ENCODE peak calls at places on chromosomes 16 and 17, in five cellular contexts. Y is heart left ventricle, V is lower leg skin, L is suprapubic skin, W is prostate gland. X is an unnamed sample.

GRCh38 chr17:40536731-40537171 is 28.5 kb downstream of the CCR7 start:
- DNase-seq in Y (no peak), V (peak), L (no peak), W (peak), X (no peak)

GRCh38 chr16:2210009-2210332 is 692 bp downstream of the BRICD5 start:
- DNase-seq in Y (no peak), V (no peak), L (no peak), W (no peak), X (no peak)

GRCh38 chr16:75074920-75075687 is 41.5 kb downstream of the LDHD start:
- DNase-seq in Y (peak), V (no peak), L (no peak), W (no peak), X (no peak)

GRCh38 chr17:70808596-70808995 is 639.3 kb downstream of the KCNJ2 start:
- DNase-seq in Y (no peak), V (no peak), L (no peak), W (no peak), X (no peak)

GRCh38 chr16:57530531-57531252 is 5.7 kb downstream of the CCDC102A start:
- DNase-seq in Y (peak), V (peak), L (peak), W (no peak), X (no peak)

GRCh38 chr17:65984299-65984698 is 207.6 kb downstream of the CEP112 start:
- DNase-seq in Y (no peak), V (no peak), L (no peak), W (no peak), X (no peak)

GRCh38 chr16:3431779-3432219 is 11.5 kb downstream of the ZNF597 start:
- DNase-seq in Y (peak), V (peak), L (no peak), W (no peak), X (no peak)

GRCh38 chr17:78435330-78436005 is 57.0 kb downstream of the PGS1 start:
- DNase-seq in Y (no peak), V (no peak), L (no peak), W (no peak), X (no peak)

GRCh38 chr16:4911831-4912422 is 25.0 kb downstream of the PPL start:
- DNase-seq in Y (no peak), V (no peak), L (no peak), W (no peak), X (no peak)

GRCh38 chr17:8155341-8156173 is 3.4 kb upstream of the PER1 start:
- DNase-seq in Y (peak), V (peak), L (no peak), W (peak), X (no peak)

GRCh38 chr17:142102-142661 is 4.8 kb downstream of the SCGB1C2 start:
- DNase-seq in Y (peak), V (peak), L (peak), W (peak), X (no peak)

GRCh38 chr17:15185625-15185991 is 79.5 kb downstream of the PMP22 start:
- DNase-seq in Y (no peak), V (no peak), L (no peak), W (no peak), X (no peak)

GRCh38 chr16:48321307-48322036 is 63.7 kb downstream of the SIAH1 start:
- DNase-seq in Y (no peak), V (no peak), L (no peak), W (no peak), X (no peak)

GRCh38 chr17:38912221-38912813 is 13.1 kb upstream of the LASP1NB start:
- DNase-seq in Y (no peak), V (peak), L (peak), W (no peak), X (peak)

GRCh38 chr16:87791295-87792204 is 25.8 kb upstream of the KLHDC4 start:
- DNase-seq in Y (no peak), V (no peak), L (no peak), W (no peak), X (no peak)

GRCh38 chr17:73308017-73308823 is 3.6 kb downstream of the CDC42EP4 start:
- DNase-seq in Y (peak), V (peak), L (no peak), W (peak), X (no peak)

GRCh38 chr17:29138184-29138955 is 41.8 kb downstream of the MYO18A start:
- DNase-seq in Y (peak), V (no peak), L (no peak), W (no peak), X (no peak)

GRCh38 chr17:49582789-49583188 is 7.1 kb downstream of the NXPH3 start:
- DNase-seq in Y (no peak), V (no peak), L (peak), W (no peak), X (no peak)

GRCh38 chr17:48385303-48385702 is 44.7 kb downstream of the SKAP1 start:
- DNase-seq in Y (no peak), V (no peak), L (no peak), W (no peak), X (no peak)

GRCh38 chr17:36877001-36877400 is 60.3 kb upstream of the LHX1 start:
- DNase-seq in Y (no peak), V (no peak), L (no peak), W (no peak), X (no peak)
- TF ChIP-seq CTCF in Y (no peak), V (no peak), L (no peak), W (no peak), X (no peak)

DNA sequence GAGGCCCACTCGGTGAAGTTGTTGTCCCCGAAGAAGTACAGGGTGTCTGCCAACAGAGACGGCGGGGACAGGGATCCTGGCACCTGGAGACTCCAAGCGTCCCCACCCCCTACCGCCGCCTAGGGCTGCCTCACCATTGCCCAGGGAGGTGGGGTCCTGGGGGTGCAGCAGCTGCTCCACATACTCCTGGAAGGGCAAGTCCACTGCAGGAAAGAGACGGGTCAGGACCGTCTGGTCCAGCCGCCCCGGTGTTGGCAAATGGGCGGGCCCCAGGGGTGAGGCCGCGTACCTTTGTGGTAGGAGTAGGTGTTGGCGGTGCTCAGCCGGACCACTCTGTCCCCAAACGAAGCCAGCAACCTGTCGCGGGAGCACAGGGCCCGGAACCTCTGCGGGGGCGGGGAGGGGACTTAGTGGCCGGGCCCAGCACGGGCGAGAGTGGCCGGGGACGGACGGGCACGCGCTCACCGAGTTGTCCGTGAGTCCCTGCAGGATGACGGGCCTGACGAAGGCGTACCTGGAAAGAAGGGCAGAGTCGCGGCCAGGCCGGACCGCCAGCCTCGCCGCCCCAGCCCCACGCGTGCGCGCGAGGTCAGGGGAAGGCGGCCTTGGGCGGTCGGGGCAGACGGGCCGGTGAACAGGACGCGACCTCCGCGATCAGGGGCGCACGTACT is 603 bp downstream of the JMJD8 start:
- DNase-seq in Y (no peak), V (no peak), L (no peak), W (no peak), X (no peak)
- TF ChIP-seq POLR2A in Y (no peak), V (no peak), L (no peak), W (no peak), X (no peak)

GRCh38 chr17:75289122-75289831 is at the start of gene SLC25A19:
- DNase-seq in Y (peak), V (peak), L (peak), W (peak), X (peak)
- TF ChIP-seq CTCF in Y (no peak), V (no peak), L (no peak), W (no peak), X (no peak)

GRCh38 chr17:75507712-75508111 is 7.6 kb downstream of the CASKIN2 start:
- DNase-seq in Y (no peak), V (no peak), L (no peak), W (no peak), X (no peak)

GRCh38 chr17:75508848-75509450 is 6.4 kb downstream of the CASKIN2 start:
- DNase-seq in Y (peak), V (no peak), L (no peak), W (no peak), X (no peak)

GRCh38 chr17:75508122-75508719 is 7.1 kb downstream of the CASKIN2 start:
- DNase-seq in Y (peak), V (no peak), L (no peak), W (no peak), X (no peak)

GRCh38 chr17:75511270-75511609 is 4.1 kb downstream of the CASKIN2 start:
- DNase-seq in Y (no peak), V (no peak), L (no peak), W (no peak), X (no peak)

DNA sequence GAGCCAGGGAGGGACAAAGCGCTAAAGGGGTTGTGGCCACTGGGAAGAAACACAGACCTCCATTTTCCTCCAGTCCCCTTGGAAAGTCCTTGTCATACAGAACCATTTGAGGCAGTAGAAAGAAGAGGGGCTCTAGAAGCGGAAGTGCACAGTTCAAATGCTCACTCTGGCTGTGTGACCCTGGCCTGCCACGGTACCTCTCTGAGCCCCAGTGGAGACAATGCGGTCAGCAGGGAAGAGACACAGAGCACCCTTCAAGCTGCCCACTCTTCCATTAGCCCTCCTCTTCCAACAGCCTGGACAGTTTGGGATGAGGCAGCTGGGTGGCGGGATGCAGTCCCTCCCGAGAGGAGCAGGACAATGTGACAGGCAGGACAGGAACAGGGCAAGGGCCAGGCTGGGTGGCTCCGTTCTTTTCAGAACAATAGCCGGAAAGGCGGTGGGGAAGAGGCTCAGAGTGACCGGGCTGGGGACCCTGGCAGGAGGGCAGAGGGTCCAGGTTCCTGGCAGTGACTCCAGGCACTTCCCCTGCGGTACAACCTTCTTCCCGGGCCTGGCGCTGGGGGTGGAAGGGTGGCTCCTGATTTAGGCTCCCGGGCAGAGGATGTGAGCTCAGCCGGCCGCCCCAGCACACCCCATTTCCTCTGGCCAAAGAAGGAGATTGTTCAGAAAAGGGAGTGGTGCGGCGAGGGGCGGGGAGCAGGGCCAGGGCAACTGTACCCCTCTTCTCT is 5.6 kb downstream of the CASKIN2 start:
- DNase-seq in Y (peak), V (peak), L (no peak), W (no peak), X (no peak)
- TF ChIP-seq POLR2A in Y (no peak), V (no peak), L (no peak), W (no peak), X (no peak)